ENCODE peak calls at places on chromosomes 4 and X, in seven cellular contexts. D is H1, V is HCT116, S is SK-N-SH, G is K562, Q is HepG2, O is GM12878. H is an unnamed sample.

GRCh38 chr4:8242782-8243556 is 26.6 kb upstream of the HTRA3 start:
- DNase-seq in D (no peak), V (no peak), S (no peak), G (peak; percentile 48), Q (no peak), O (no peak), H (no peak)

GRCh38 chrX:103253608-103254007 is 1.3 kb downstream of the TCEAL8 start:
- DNase-seq in D (no peak), V (no peak), S (no peak), G (peak; percentile 78), Q (no peak), O (no peak), H (no peak)

GRCh38 chr4:38753021-38753806 is 29.6 kb downstream of the TLR10 start:
- DNase-seq in D (peak; percentile 68), V (peak; percentile 81), S (peak; percentile 19), G (peak; percentile 64), Q (peak; percentile 38), O (no peak), H (no peak)

GRCh38 chr4:25817059-25817681 is 45.6 kb downstream of the SEL1L3 start:
- DNase-seq in D (no peak), V (no peak), S (no peak), G (no peak), Q (no peak), O (no peak), H (no peak)

GRCh38 chr4:125368684-125369083 is 53.9 kb downstream of the FAT4 start:
- DNase-seq in D (no peak), V (no peak), S (no peak), G (no peak), Q (no peak), O (no peak), H (no peak)

GRCh38 chr4:119795986-119796578 is 167.5 kb upstream of the PDE5A start:
- DNase-seq in D (no peak), V (no peak), S (peak; percentile 8), G (no peak), Q (no peak), O (no peak), H (no peak)

GRCh38 chrX:64580605-64581004 is 185.4 kb upstream of the MTMR8 start:
- DNase-seq in D (no peak), V (no peak), S (no peak), G (no peak), Q (no peak), O (no peak), H (no peak)

GRCh38 chrX:119008122-119008744 is 33.8 kb downstream of the LONRF3 start:
- DNase-seq in D (peak; percentile 58), V (no peak), S (peak; percentile 43), G (peak; percentile 37), Q (peak; percentile 6), O (no peak), H (peak; percentile 25)

GRCh38 chrX:18146954-18147353 is 73.7 kb downstream of the BEND2 start:
- DNase-seq in D (peak; percentile 47), V (no peak), S (no peak), G (peak; percentile 34), Q (peak; percentile 1), O (no peak), H (no peak)

GRCh38 chr4:142516686-142517145 is 329.4 kb downstream of the INPP4B start:
- DNase-seq in D (no peak), V (no peak), S (no peak), G (no peak), Q (no peak), O (no peak), H (no peak)

GRCh38 chrX:10243056-10243455 is 86.3 kb downstream of the CLCN4 start:
- DNase-seq in D (no peak), V (no peak), S (no peak), G (no peak), Q (no peak), O (no peak), H (no peak)

GRCh38 chr4:105113800-105114199 is 32.9 kb upstream of the TET2 start:
- DNase-seq in D (no peak), V (no peak), S (no peak), G (no peak), Q (no peak), O (no peak), H (no peak)

GRCh38 chrX:111881715-111882114 is 5.7 kb downstream of the TRPC5OS start:
- DNase-seq in D (no peak), V (no peak), S (no peak), G (no peak), Q (no peak), O (no peak), H (no peak)

GRCh38 chr4:103204114-103204513 is 6.0 kb upstream of the CENPE start:
- DNase-seq in D (no peak), V (peak; percentile 16), S (peak; percentile 11), G (peak; percentile 15), Q (peak; percentile 13), O (no peak), H (no peak)

GRCh38 chr4:183797041-183797444 is 108.1 kb upstream of the STOX2 start:
- DNase-seq in D (no peak), V (no peak), S (no peak), G (no peak), Q (no peak), O (no peak), H (no peak)

GRCh38 chrX:130778773-130779172 is 124.2 kb downstream of the ENOX2 start:
- DNase-seq in D (no peak), V (no peak), S (no peak), G (no peak), Q (no peak), O (no peak), H (no peak)

GRCh38 chr4:21815651-21816050 is 132.9 kb downstream of the KCNIP4 start:
- DNase-seq in D (no peak), V (no peak), S (no peak), G (no peak), Q (no peak), O (no peak), H (no peak)

GRCh38 chrX:97494756-97495372 is 611.2 kb downstream of the RPA4 start:
- DNase-seq in D (no peak), V (no peak), S (no peak), G (no peak), Q (no peak), O (peak; percentile 31), H (no peak)

GRCh38 chrX:35339796-35340195 is 397.2 kb downstream of the FAM47B start:
- DNase-seq in D (no peak), V (no peak), S (no peak), G (no peak), Q (no peak), O (no peak), H (no peak)

GRCh38 chr4:498328-498919 is 532 bp downstream of the ZNF721 start:
- DNase-seq in D (no peak), V (no peak), S (no peak), G (no peak), Q (peak; percentile 8), O (no peak), H (no peak)

GRCh38 chr4:84814100-84814750 is 152.3 kb downstream of the WDFY3 start:
- DNase-seq in D (no peak), V (peak; percentile 60), S (no peak), G (peak; percentile 56), Q (peak; percentile 45), O (no peak), H (peak; percentile 73)

GRCh38 chr4:185911556-185912064 is 99.6 kb upstream of the SORBS2 start:
- DNase-seq in D (no peak), V (no peak), S (peak; percentile 71), G (no peak), Q (no peak), O (no peak), H (no peak)

GRCh38 chr4:1031956-1032795 is 20.8 kb downstream of the FGFRL1 start:
- DNase-seq in D (no peak), V (no peak), S (peak; percentile 73), G (no peak), Q (no peak), O (no peak), H (no peak)

GRCh38 chr4:26372525-26373172 is 51.8 kb downstream of the RBPJ start:
- DNase-seq in D (no peak), V (no peak), S (peak; percentile 51), G (peak; percentile 72), Q (peak; percentile 90), O (peak; percentile 83), H (peak; percentile 5)

DNA sequence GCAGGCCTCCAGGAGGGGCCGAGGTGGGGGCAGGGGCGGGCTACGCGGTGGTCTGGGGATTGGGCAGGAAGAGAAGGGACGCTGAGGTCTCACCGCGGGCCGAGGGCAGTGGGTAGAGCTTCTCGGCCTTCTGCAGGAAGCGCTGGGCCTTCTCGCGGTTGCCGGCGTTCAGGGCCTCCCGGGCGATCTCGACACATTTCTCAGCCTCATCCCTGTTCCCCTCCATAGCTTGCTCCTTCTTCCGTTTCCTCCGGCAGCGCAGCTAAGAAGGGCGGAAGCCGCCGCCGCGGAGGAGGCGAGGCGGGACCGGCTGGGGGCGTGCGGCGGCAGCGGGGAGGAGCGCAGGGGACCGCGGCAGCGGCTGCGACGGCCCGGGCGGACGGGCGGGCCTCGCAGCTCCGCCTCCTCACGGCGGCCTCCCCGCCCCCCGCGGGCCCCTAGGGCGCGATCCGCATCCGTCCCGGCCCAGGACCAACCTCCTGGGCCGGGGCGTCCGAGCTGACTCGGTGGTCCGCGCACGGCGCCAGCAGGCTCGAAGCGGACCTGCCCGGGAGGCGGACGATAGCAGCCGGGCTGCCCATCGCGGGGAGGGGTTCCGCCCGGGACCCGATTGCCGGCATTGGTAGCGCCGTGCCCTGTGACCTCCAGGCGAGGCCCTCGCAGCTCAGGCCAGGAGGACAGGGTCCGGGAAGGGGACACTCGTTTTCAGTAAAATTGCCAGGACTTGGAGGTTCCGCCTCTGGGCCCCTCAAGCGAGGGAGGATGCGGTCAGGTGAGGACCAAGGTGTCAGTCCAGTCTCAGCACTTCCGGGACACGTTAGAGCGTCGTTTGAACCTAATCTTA is at the start of gene DNAJB14:
- DNase-seq in D (peak; percentile 83), V (peak; percentile 55), S (peak; percentile 90), G (peak; percentile 84), Q (peak; percentile 47), O (no peak), H (no peak)
- TF ChIP-seq CTCF in D (no peak), V (no peak), S (no peak), G (peak; percentile 3), Q (peak; percentile 4), O (no peak), H (no peak)

DNA sequence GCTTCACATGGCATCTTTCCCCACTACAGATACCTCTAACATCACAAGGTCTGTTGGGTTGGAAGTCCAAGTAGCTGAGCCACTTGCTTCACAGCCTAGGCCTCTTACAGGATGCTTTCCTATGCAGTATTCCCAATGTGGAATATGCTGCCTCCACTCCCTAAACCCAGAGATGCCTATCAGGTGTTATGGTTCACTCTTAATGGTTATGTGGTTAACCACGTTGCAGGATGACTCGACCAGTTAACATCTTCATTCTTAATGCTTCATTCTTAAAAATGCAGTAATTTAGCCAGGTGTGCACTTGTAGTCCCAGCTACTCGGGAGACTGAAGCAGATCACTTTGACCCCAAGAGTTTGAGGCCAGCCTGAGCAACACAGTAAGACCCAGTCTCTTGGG is 24.2 kb downstream of the HAUS3 start:
- DNase-seq in D (no peak), V (no peak), S (no peak), G (no peak), Q (no peak), O (no peak), H (no peak)
- TF ChIP-seq SIN3A in D (no peak), V (no peak), S (no peak), G (no peak), Q (no peak), O (no peak), H (no peak)

GRCh38 chrX:29940750-29941149 is 274.6 kb upstream of the MAGEB2 start:
- DNase-seq in D (no peak), V (no peak), S (no peak), G (no peak), Q (no peak), O (no peak), H (no peak)
- H3K27ac ChIP-seq in D (no peak overlapping the region), V (no peak overlapping the region), S (no peak overlapping the region), G (no peak overlapping the region), Q (no peak overlapping the region), O (no peak overlapping the region), H (no peak overlapping the region)

GRCh38 chrX:129019412-129019811 is 503.9 kb downstream of the SMARCA1 start:
- DNase-seq in D (no peak), V (no peak), S (no peak), G (no peak), Q (no peak), O (no peak), H (no peak)
- TF ChIP-seq CTCF in D (no peak), V (no peak), S (no peak), G (no peak), Q (no peak), O (no peak), H (no peak)